ENCODE peak calls at places on chromosomes 16 and 17, in five cellular contexts. One of them, this sample, is unnamed.

GRCh38 chr17:2101448-2102257 is 46.8 kb downstream of the HIC1 start:
- DNase-seq in cardiac septum: peak; percentile 82
- DNase-seq in activated CD4-positive, alpha-beta T cell treated with anti-CD3 and anti-CD28 coated beads, Interleukin-2, amount 50 U/mL, for 48 hours: peak; percentile 26
- DNase-seq in posterior cingulate gyrus: no peak
- DNase-seq in lung: peak; percentile 87
- DNase-seq in this sample: no peak

GRCh38 chr16:87601322-87602004 is 845 bp upstream of the JPH3 start:
- DNase-seq in cardiac septum: no peak
- DNase-seq in activated CD4-positive, alpha-beta T cell treated with anti-CD3 and anti-CD28 coated beads, Interleukin-2, amount 50 U/mL, for 48 hours: no peak
- DNase-seq in posterior cingulate gyrus: no peak
- DNase-seq in lung: no peak
- DNase-seq in this sample: no peak

GRCh38 chr16:12395266-12395665 is 408.4 kb downstream of the CPPED1 start:
- DNase-seq in activated CD4-positive, alpha-beta T cell treated with anti-CD3 and anti-CD28 coated beads, Interleukin-2, amount 50 U/mL, for 48 hours: no peak
- DNase-seq in cardiac septum: no peak
- DNase-seq in posterior cingulate gyrus: no peak
- DNase-seq in lung: no peak
- DNase-seq in this sample: no peak

GRCh38 chr16:84834403-84834772 is 14.6 kb downstream of the CRISPLD2 start:
- DNase-seq in cardiac septum: no peak
- DNase-seq in activated CD4-positive, alpha-beta T cell treated with anti-CD3 and anti-CD28 coated beads, Interleukin-2, amount 50 U/mL, for 48 hours: no peak
- DNase-seq in lung: no peak
- DNase-seq in posterior cingulate gyrus: no peak
- DNase-seq in this sample: no peak

GRCh38 chr17:13283606-13284005 is 265.8 kb upstream of the ELAC2 start:
- DNase-seq in lung: no peak
- DNase-seq in activated CD4-positive, alpha-beta T cell treated with anti-CD3 and anti-CD28 coated beads, Interleukin-2, amount 50 U/mL, for 48 hours: no peak
- DNase-seq in cardiac septum: no peak
- DNase-seq in posterior cingulate gyrus: no peak
- DNase-seq in this sample: no peak

GRCh38 chr17:4898927-4899326 is 409 bp upstream of the C17orf107 start:
- DNase-seq in lung: no peak
- DNase-seq in activated CD4-positive, alpha-beta T cell treated with anti-CD3 and anti-CD28 coated beads, Interleukin-2, amount 50 U/mL, for 48 hours: no peak
- DNase-seq in cardiac septum: no peak
- DNase-seq in posterior cingulate gyrus: no peak
- DNase-seq in this sample: no peak

GRCh38 chr17:81002409-81003361 is 11.0 kb downstream of the CHMP6 start:
- DNase-seq in posterior cingulate gyrus: no peak
- DNase-seq in cardiac septum: no peak
- DNase-seq in lung: no peak
- DNase-seq in activated CD4-positive, alpha-beta T cell treated with anti-CD3 and anti-CD28 coated beads, Interleukin-2, amount 50 U/mL, for 48 hours: no peak
- DNase-seq in this sample: no peak

GRCh38 chr16:101586-101985 is 23.6 kb downstream of the MPG start:
- DNase-seq in lung: no peak
- DNase-seq in posterior cingulate gyrus: no peak
- DNase-seq in activated CD4-positive, alpha-beta T cell treated with anti-CD3 and anti-CD28 coated beads, Interleukin-2, amount 50 U/mL, for 48 hours: no peak
- DNase-seq in cardiac septum: no peak
- DNase-seq in this sample: no peak

GRCh38 chr17:64081802-64082799 is 47.8 kb downstream of the ERN1 start:
- DNase-seq in cardiac septum: no peak
- DNase-seq in lung: no peak
- DNase-seq in activated CD4-positive, alpha-beta T cell treated with anti-CD3 and anti-CD28 coated beads, Interleukin-2, amount 50 U/mL, for 48 hours: no peak
- DNase-seq in posterior cingulate gyrus: no peak
- DNase-seq in this sample: peak; percentile 78

GRCh38 chr17:16593356-16594102 is 24.5 kb upstream of the ZNF287 start:
- DNase-seq in posterior cingulate gyrus: no peak
- DNase-seq in cardiac septum: no peak
- DNase-seq in activated CD4-positive, alpha-beta T cell treated with anti-CD3 and anti-CD28 coated beads, Interleukin-2, amount 50 U/mL, for 48 hours: no peak
- DNase-seq in lung: no peak
- DNase-seq in this sample: no peak

GRCh38 chr17:74930535-74931036 is 5.1 kb upstream of the OTOP3 start:
- DNase-seq in activated CD4-positive, alpha-beta T cell treated with anti-CD3 and anti-CD28 coated beads, Interleukin-2, amount 50 U/mL, for 48 hours: no peak
- DNase-seq in cardiac septum: no peak
- DNase-seq in lung: no peak
- DNase-seq in posterior cingulate gyrus: no peak
- DNase-seq in this sample: no peak

GRCh38 chr16:23670137-23670776 is 8.4 kb upstream of the PLK1 start:
- DNase-seq in activated CD4-positive, alpha-beta T cell treated with anti-CD3 and anti-CD28 coated beads, Interleukin-2, amount 50 U/mL, for 48 hours: peak; percentile 47
- DNase-seq in cardiac septum: no peak
- DNase-seq in posterior cingulate gyrus: no peak
- DNase-seq in lung: no peak
- DNase-seq in this sample: no peak

GRCh38 chr17:3777366-3777765 is 23.6 kb downstream of the ITGAE start:
- DNase-seq in cardiac septum: no peak
- DNase-seq in activated CD4-positive, alpha-beta T cell treated with anti-CD3 and anti-CD28 coated beads, Interleukin-2, amount 50 U/mL, for 48 hours: no peak
- DNase-seq in lung: no peak
- DNase-seq in posterior cingulate gyrus: no peak
- DNase-seq in this sample: no peak

GRCh38 chr16:69741519-69741918 is 13.2 kb downstream of the NOB1 start:
- DNase-seq in posterior cingulate gyrus: no peak
- DNase-seq in lung: no peak
- DNase-seq in cardiac septum: no peak
- DNase-seq in activated CD4-positive, alpha-beta T cell treated with anti-CD3 and anti-CD28 coated beads, Interleukin-2, amount 50 U/mL, for 48 hours: no peak
- DNase-seq in this sample: no peak

GRCh38 chr17:73256220-73256619 is 5.5 kb downstream of the CPSF4L start:
- DNase-seq in activated CD4-positive, alpha-beta T cell treated with anti-CD3 and anti-CD28 coated beads, Interleukin-2, amount 50 U/mL, for 48 hours: no peak
- DNase-seq in posterior cingulate gyrus: no peak
- DNase-seq in cardiac septum: no peak
- DNase-seq in lung: no peak
- DNase-seq in this sample: no peak

GRCh38 chr16:20763461-20764232 is at the start of gene ACSM3:
- DNase-seq in posterior cingulate gyrus: no peak
- DNase-seq in activated CD4-positive, alpha-beta T cell treated with anti-CD3 and anti-CD28 coated beads, Interleukin-2, amount 50 U/mL, for 48 hours: peak; percentile 49
- DNase-seq in lung: peak; percentile 88
- DNase-seq in cardiac septum: peak; percentile 77
- DNase-seq in this sample: peak; percentile 89

GRCh38 chr17:7806592-7806991 is 27.4 kb upstream of the KDM6B start:
- DNase-seq in cardiac septum: peak; percentile 36
- DNase-seq in activated CD4-positive, alpha-beta T cell treated with anti-CD3 and anti-CD28 coated beads, Interleukin-2, amount 50 U/mL, for 48 hours: no peak
- DNase-seq in posterior cingulate gyrus: no peak
- DNase-seq in lung: no peak
- DNase-seq in this sample: no peak

GRCh38 chr17:45223541-45224528 is 2.1 kb downstream of the FMNL1 start:
- DNase-seq in posterior cingulate gyrus: no peak
- DNase-seq in cardiac septum: no peak
- DNase-seq in lung: no peak
- DNase-seq in activated CD4-positive, alpha-beta T cell treated with anti-CD3 and anti-CD28 coated beads, Interleukin-2, amount 50 U/mL, for 48 hours: peak; percentile 70
- DNase-seq in this sample: no peak

GRCh38 chr16:46763147-46763546 is 15.0 kb upstream of the MYLK3 start:
- DNase-seq in cardiac septum: peak; percentile 86
- DNase-seq in activated CD4-positive, alpha-beta T cell treated with anti-CD3 and anti-CD28 coated beads, Interleukin-2, amount 50 U/mL, for 48 hours: no peak
- DNase-seq in posterior cingulate gyrus: peak; percentile 25
- DNase-seq in lung: no peak
- DNase-seq in this sample: no peak

GRCh38 chr17:46783031-46783593 is 35.4 kb downstream of the WNT3 start:
- DNase-seq in activated CD4-positive, alpha-beta T cell treated with anti-CD3 and anti-CD28 coated beads, Interleukin-2, amount 50 U/mL, for 48 hours: no peak
- DNase-seq in cardiac septum: no peak
- DNase-seq in posterior cingulate gyrus: no peak
- DNase-seq in lung: no peak
- DNase-seq in this sample: no peak

GRCh38 chr16:54048994-54049929 is 237.3 kb downstream of the IRX3 start:
- DNase-seq in activated CD4-positive, alpha-beta T cell treated with anti-CD3 and anti-CD28 coated beads, Interleukin-2, amount 50 U/mL, for 48 hours: no peak
- DNase-seq in posterior cingulate gyrus: no peak
- DNase-seq in cardiac septum: no peak
- DNase-seq in lung: no peak
- DNase-seq in this sample: no peak

GRCh38 chr17:66673668-66674276 is 161.1 kb upstream of the CACNG5 start:
- DNase-seq in cardiac septum: no peak
- DNase-seq in posterior cingulate gyrus: peak; percentile 60
- DNase-seq in activated CD4-positive, alpha-beta T cell treated with anti-CD3 and anti-CD28 coated beads, Interleukin-2, amount 50 U/mL, for 48 hours: no peak
- DNase-seq in lung: peak; percentile 49
- DNase-seq in this sample: peak; percentile 72

GRCh38 chr17:48723555-48724239 is 712 bp downstream of the PRAC2 start:
- DNase-seq in activated CD4-positive, alpha-beta T cell treated with anti-CD3 and anti-CD28 coated beads, Interleukin-2, amount 50 U/mL, for 48 hours: no peak
- DNase-seq in cardiac septum: no peak
- DNase-seq in lung: no peak
- DNase-seq in posterior cingulate gyrus: no peak
- DNase-seq in this sample: peak; percentile 31

GRCh38 chr16:50688083-50688482 is 5.3 kb upstream of the NOD2 start:
- DNase-seq in lung: no peak
- DNase-seq in cardiac septum: peak; percentile 63
- DNase-seq in activated CD4-positive, alpha-beta T cell treated with anti-CD3 and anti-CD28 coated beads, Interleukin-2, amount 50 U/mL, for 48 hours: no peak
- DNase-seq in posterior cingulate gyrus: no peak
- DNase-seq in this sample: peak; percentile 20

GRCh38 chr17:48483471-48484131 is 47.2 kb downstream of the HOXB1 start:
- DNase-seq in lung: no peak
- DNase-seq in cardiac septum: no peak
- DNase-seq in posterior cingulate gyrus: no peak
- DNase-seq in activated CD4-positive, alpha-beta T cell treated with anti-CD3 and anti-CD28 coated beads, Interleukin-2, amount 50 U/mL, for 48 hours: peak; percentile 51
- DNase-seq in this sample: no peak

GRCh38 chr16:56950881-56951771 is 10.6 kb upstream of the CETP start:
- DNase-seq in activated CD4-positive, alpha-beta T cell treated with anti-CD3 and anti-CD28 coated beads, Interleukin-2, amount 50 U/mL, for 48 hours: peak; percentile 68
- DNase-seq in posterior cingulate gyrus: no peak
- DNase-seq in cardiac septum: no peak
- DNase-seq in lung: peak; percentile 37
- DNase-seq in this sample: peak; percentile 78

GRCh38 chr17:80594666-80595269 is 50.1 kb downstream of the RPTOR start:
- DNase-seq in activated CD4-positive, alpha-beta T cell treated with anti-CD3 and anti-CD28 coated beads, Interleukin-2, amount 50 U/mL, for 48 hours: no peak
- DNase-seq in lung: no peak
- DNase-seq in cardiac septum: no peak
- DNase-seq in posterior cingulate gyrus: no peak
- DNase-seq in this sample: no peak

GRCh38 chr17:16269658-16270057 is 52.6 kb downstream of the PIGL start:
- DNase-seq in activated CD4-positive, alpha-beta T cell treated with anti-CD3 and anti-CD28 coated beads, Interleukin-2, amount 50 U/mL, for 48 hours: no peak
- DNase-seq in cardiac septum: no peak
- DNase-seq in posterior cingulate gyrus: no peak
- DNase-seq in lung: no peak
- DNase-seq in this sample: no peak

GRCh38 chr17:21373034-21373433 is 3.1 kb upstream of the KCNJ12 start:
- DNase-seq in posterior cingulate gyrus: no peak
- DNase-seq in lung: no peak
- DNase-seq in activated CD4-positive, alpha-beta T cell treated with anti-CD3 and anti-CD28 coated beads, Interleukin-2, amount 50 U/mL, for 48 hours: no peak
- DNase-seq in cardiac septum: no peak
- DNase-seq in this sample: no peak

GRCh38 chr17:46071796-46072195 is 72.7 kb downstream of the STH start:
- DNase-seq in cardiac septum: no peak
- DNase-seq in posterior cingulate gyrus: no peak
- DNase-seq in activated CD4-positive, alpha-beta T cell treated with anti-CD3 and anti-CD28 coated beads, Interleukin-2, amount 50 U/mL, for 48 hours: no peak
- DNase-seq in lung: no peak
- DNase-seq in this sample: no peak

This sample was measured in Caco-2.